ENCODE peak calls at places on chromosomes 7 and 10, in seven cellular contexts. Q is MM.1S, G is upper lobe of left lung, R is neural crest cell, T is prostate gland, Y is GM12865, V is ovary. N is an unnamed sample.

GRCh38 chr10:11095374-11095785 is 77.7 kb downstream of the CELF2 start:
- DNase-seq in Q (no peak), G (no peak), R (no peak), T (no peak), Y (no peak), V (no peak), N (no peak)

GRCh38 chr7:31214751-31215150 is 125.8 kb downstream of the NEUROD6 start:
- DNase-seq in Q (no peak), G (no peak), R (no peak), T (no peak), Y (no peak), V (no peak), N (no peak)

GRCh38 chr10:132320776-132321469 is 11.1 kb upstream of the LRRC27 start:
- DNase-seq in Q (no peak), G (no peak), R (no peak), T (no peak), Y (no peak), V (no peak), N (no peak)

GRCh38 chr10:23293145-23293724 is 51.4 kb downstream of the C10orf67 start:
- DNase-seq in Q (peak), G (no peak), R (peak), T (no peak), Y (peak), V (no peak), N (peak)

GRCh38 chr7:114085592-114086490 is 167.0 kb upstream of the PPP1R3A start:
- DNase-seq in Q (peak), G (peak), R (peak), T (peak), Y (peak), V (peak), N (peak)

GRCh38 chr7:104584620-104585019 is 256.2 kb downstream of the LHFPL3 start:
- DNase-seq in Q (no peak), G (no peak), R (no peak), T (no peak), Y (no peak), V (no peak), N (no peak)

GRCh38 chr10:102045292-102045691 is 10.7 kb downstream of the ARMH3 start:
- DNase-seq in Q (no peak), G (no peak), R (no peak), T (no peak), Y (no peak), V (no peak), N (no peak)

GRCh38 chr7:23490357-23491131 is 20.3 kb upstream of the IGF2BP3 start:
- DNase-seq in Q (no peak), G (peak), R (no peak), T (no peak), Y (peak), V (peak), N (peak)

GRCh38 chr10:80163741-80164341 is 31.3 kb downstream of the PLAC9 start:
- DNase-seq in Q (no peak), G (no peak), R (no peak), T (no peak), Y (no peak), V (no peak), N (no peak)

GRCh38 chr10:92075829-92076228 is 152.3 kb downstream of the BTAF1 start:
- DNase-seq in Q (no peak), G (no peak), R (no peak), T (no peak), Y (no peak), V (no peak), N (no peak)

GRCh38 chr10:62514079-62514693 is 140.0 kb downstream of the ZNF365 start:
- DNase-seq in Q (no peak), G (no peak), R (no peak), T (no peak), Y (no peak), V (no peak), N (no peak)

GRCh38 chr10:77972148-77972547 is 45.6 kb upstream of the DLG5 start:
- DNase-seq in Q (no peak), G (no peak), R (no peak), T (no peak), Y (no peak), V (no peak), N (no peak)

GRCh38 chr10:1544209-1544673 is 193.1 kb downstream of the ADARB2 start:
- DNase-seq in Q (no peak), G (no peak), R (no peak), T (no peak), Y (no peak), V (no peak), N (no peak)

GRCh38 chr7:95596183-95597135 is at the start of gene PDK4:
- DNase-seq in Q (no peak), G (peak), R (peak), T (peak), Y (no peak), V (peak), N (no peak)

GRCh38 chr10:96996275-96996980 is 164.3 kb downstream of the LCOR start:
- DNase-seq in Q (no peak), G (no peak), R (no peak), T (no peak), Y (no peak), V (no peak), N (no peak)

GRCh38 chr7:24883632-24884013 is 96.4 kb downstream of the OSBPL3 start:
- DNase-seq in Q (no peak), G (no peak), R (no peak), T (no peak), Y (no peak), V (no peak), N (no peak)

GRCh38 chr10:93274419-93274818 is 200.7 kb downstream of the CYP26A1 start:
- DNase-seq in Q (no peak), G (no peak), R (no peak), T (no peak), Y (no peak), V (no peak), N (no peak)

GRCh38 chr10:65234261-65234660 is 1691.6 kb upstream of the LRRTM3 start:
- DNase-seq in Q (no peak), G (no peak), R (no peak), T (no peak), Y (no peak), V (no peak), N (no peak)

GRCh38 chr10:22468570-22469320 is 123.4 kb downstream of the SPAG6 start:
- DNase-seq in Q (no peak), G (no peak), R (no peak), T (no peak), Y (no peak), V (no peak), N (no peak)

GRCh38 chr10:96043895-96044580 is 655 bp downstream of the CCNJ start:
- DNase-seq in Q (peak), G (peak), R (peak), T (peak), Y (peak), V (peak), N (peak)

GRCh38 chr10:58967551-58968418 is 208.7 kb upstream of the PHYHIPL start:
- DNase-seq in Q (no peak), G (peak), R (peak), T (peak), Y (peak), V (no peak), N (peak)

GRCh38 chr10:34217524-34217923 is 597.6 kb downstream of the PARD3 start:
- DNase-seq in Q (no peak), G (no peak), R (no peak), T (no peak), Y (no peak), V (no peak), N (no peak)

GRCh38 chr10:34207350-34207749 is 607.7 kb downstream of the PARD3 start:
- DNase-seq in Q (no peak), G (no peak), R (no peak), T (no peak), Y (no peak), V (no peak), N (no peak)

GRCh38 chr10:34213805-34214197 is 601.3 kb downstream of the PARD3 start:
- DNase-seq in Q (no peak), G (no peak), R (no peak), T (no peak), Y (no peak), V (no peak), N (no peak)

GRCh38 chr10:34216348-34216908 is 598.7 kb downstream of the PARD3 start:
- DNase-seq in Q (no peak), G (no peak), R (no peak), T (no peak), Y (no peak), V (no peak), N (no peak)

DNA sequence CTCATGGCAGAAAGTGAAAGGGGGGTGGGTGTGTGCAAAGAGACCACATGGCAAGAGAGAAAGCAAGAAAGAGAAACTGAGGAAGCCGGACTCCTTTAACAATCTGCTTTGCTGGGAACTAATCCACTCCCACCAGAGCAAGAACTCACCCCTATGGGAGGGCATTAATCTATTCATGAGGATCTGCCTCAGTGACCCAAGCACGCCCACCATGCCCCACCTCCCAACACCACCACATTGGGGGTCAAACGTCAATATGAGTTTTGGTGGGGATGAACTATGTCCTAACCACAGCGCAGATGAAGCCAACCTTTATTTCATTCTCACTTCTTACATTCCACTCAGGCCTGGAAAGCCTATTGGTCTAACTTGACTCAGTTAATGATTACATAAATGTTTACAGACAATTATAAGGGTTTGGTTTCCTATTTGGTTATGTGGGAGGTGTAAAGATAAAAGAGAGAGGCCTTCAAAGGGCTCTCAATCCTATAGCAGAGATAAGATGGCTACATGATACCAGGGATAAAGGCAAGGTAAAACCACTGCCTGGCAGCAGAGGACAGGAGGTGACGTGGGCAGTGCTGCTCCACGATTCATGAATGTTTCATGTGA is 601.8 kb downstream of the PARD3 start:
- DNase-seq in Q (no peak), G (no peak), R (no peak), T (no peak), Y (no peak), V (no peak), N (no peak)
- TF ChIP-seq CTCF in Q (no peak), G (no peak), R (no peak), T (no peak), Y (no peak), V (no peak), N (no peak)

GRCh38 chr7:100874577-100875355 is at the start of gene SRRT:
- DNase-seq in Q (peak), G (peak), R (peak), T (peak), Y (peak), V (peak), N (peak)
- TF ChIP-seq CTCF in Q (no peak), G (peak), R (peak), T (peak), Y (peak), V (peak), N (no peak)

GRCh38 chr7:123871998-123872867 is 27.3 kb downstream of the HYAL4 start:
- DNase-seq in Q (peak), G (no peak), R (peak), T (peak), Y (peak), V (peak), N (peak)
- TF ChIP-seq CTCF in Q (peak), G (no peak), R (peak), T (no peak), Y (peak), V (peak), N (peak)

GRCh38 chr7:1403844-1404404 is 55.3 kb downstream of the MICALL2 start:
- DNase-seq in Q (no peak), G (peak), R (no peak), T (no peak), Y (no peak), V (no peak), N (no peak)
- TF ChIP-seq CTCF in Q (no peak), G (no peak), R (no peak), T (no peak), Y (no peak), V (no peak), N (no peak)

N was measured in GM10248.